ENCODE peak calls at places on chromosomes 6 and 20, in nine cellular contexts. W, P, M, N, R, A, T, D and J are unnamed samples.

GRCh38 chr6:11389977-11390376 is 147.6 kb upstream of the TMEM170B start:
- DNase-seq in R (no peak), W (no peak), M (no peak), P (no peak), N (no peak), D (no peak), A (no peak), T (no peak), J (no peak)

GRCh38 chr20:1860446-1860845 is 34.8 kb upstream of the SIRPA start:
- DNase-seq in A (no peak), R (peak), D (no peak), T (peak), M (no peak), P (peak), N (no peak), W (no peak), J (no peak)

GRCh38 chr6:84554706-84555105 is 209.7 kb downstream of the TBX18 start:
- DNase-seq in M (no peak), N (no peak), T (no peak), R (peak), W (no peak), A (no peak), D (no peak), P (no peak), J (no peak)

GRCh38 chr6:119259027-119259426 is 90.5 kb downstream of the MAN1A1 start:
- DNase-seq in T (no peak), N (no peak), A (no peak), R (no peak), M (no peak), D (no peak), P (no peak), W (no peak), J (no peak)

GRCh38 chr20:41697861-41698559 is 79.8 kb upstream of the CHD6 start:
- DNase-seq in A (no peak), N (no peak), D (no peak), W (no peak), P (peak), M (peak), R (peak), T (no peak), J (no peak)

GRCh38 chr6:124633655-124634054 is 328.6 kb upstream of the RNF217 start:
- DNase-seq in P (no peak), T (no peak), A (no peak), D (no peak), M (no peak), N (no peak), W (no peak), R (no peak), J (no peak)

GRCh38 chr6:69022991-69023390 is 387.9 kb downstream of the ADGRB3 start:
- DNase-seq in M (no peak), N (no peak), T (peak), A (no peak), D (no peak), R (no peak), P (no peak), W (no peak), J (no peak)

GRCh38 chr6:82205793-82206425 is 41.6 kb downstream of the IBTK start:
- DNase-seq in D (no peak), P (peak), R (peak), M (no peak), T (no peak), W (no peak), N (no peak), A (no peak), J (no peak)

GRCh38 chr6:36600564-36601146 is 6.5 kb downstream of the SRSF3 start:
- DNase-seq in R (no peak), P (no peak), A (no peak), D (no peak), T (no peak), N (no peak), W (no peak), M (no peak), J (no peak)

GRCh38 chr20:54608978-54609377 is 133.6 kb downstream of the DOK5 start:
- DNase-seq in W (no peak), D (no peak), P (no peak), N (no peak), A (no peak), M (no peak), T (no peak), R (no peak), J (no peak)

GRCh38 chr6:8904754-8905153 is 469.4 kb upstream of the SLC35B3 start:
- DNase-seq in R (no peak), N (no peak), D (no peak), P (no peak), A (no peak), T (no peak), M (peak), W (no peak), J (no peak)

GRCh38 chr6:129031051-129031599 is 148.2 kb downstream of the LAMA2 start:
- DNase-seq in R (peak), D (no peak), T (peak), M (no peak), W (no peak), A (no peak), N (no peak), P (peak), J (peak)

GRCh38 chr20:9301129-9302072 is 213.0 kb upstream of the LAMP5 start:
- DNase-seq in D (no peak), P (peak), N (no peak), W (no peak), T (no peak), A (no peak), R (peak), M (no peak), J (peak)

GRCh38 chr6:116398366-116399005 is 27.7 kb downstream of the DSE start:
- DNase-seq in T (no peak), R (peak), W (no peak), N (no peak), D (no peak), A (no peak), P (peak), M (no peak), J (no peak)

GRCh38 chr6:37438912-37439311 is 5.9 kb downstream of the CMTR1 start:
- DNase-seq in N (no peak), M (no peak), P (no peak), R (no peak), A (no peak), W (no peak), T (no peak), D (no peak), J (no peak)

GRCh38 chr6:31462026-31462963 is 35.6 kb upstream of the MICB start:
- DNase-seq in A (no peak), T (no peak), M (no peak), P (no peak), W (no peak), R (no peak), N (no peak), D (no peak), J (no peak)

GRCh38 chr20:61925555-61926252 is 140.0 kb downstream of the TAF4 start:
- DNase-seq in R (peak), P (peak), M (no peak), W (peak), D (no peak), T (peak), N (no peak), A (no peak), J (no peak)

GRCh38 chr6:73309784-73310502 is 44.1 kb downstream of the DPPA5 start:
- DNase-seq in R (peak), N (no peak), D (peak), M (peak), W (peak), T (no peak), P (peak), A (peak), J (no peak)
- TF ChIP-seq CTCF in R (peak), N (no peak), D (no peak), M (peak), W (peak), T (peak), P (peak), A (peak), J (peak)

GRCh38 chr6:107636486-107636885 is 146.6 kb downstream of the SOBP start:
- DNase-seq in W (no peak), T (no peak), N (no peak), M (no peak), P (no peak), A (no peak), D (no peak), R (no peak), J (no peak)
- TF ChIP-seq CTCF in W (no peak), T (no peak), N (no peak), M (peak), P (no peak), A (no peak), D (no peak), R (peak), J (no peak)

DNA sequence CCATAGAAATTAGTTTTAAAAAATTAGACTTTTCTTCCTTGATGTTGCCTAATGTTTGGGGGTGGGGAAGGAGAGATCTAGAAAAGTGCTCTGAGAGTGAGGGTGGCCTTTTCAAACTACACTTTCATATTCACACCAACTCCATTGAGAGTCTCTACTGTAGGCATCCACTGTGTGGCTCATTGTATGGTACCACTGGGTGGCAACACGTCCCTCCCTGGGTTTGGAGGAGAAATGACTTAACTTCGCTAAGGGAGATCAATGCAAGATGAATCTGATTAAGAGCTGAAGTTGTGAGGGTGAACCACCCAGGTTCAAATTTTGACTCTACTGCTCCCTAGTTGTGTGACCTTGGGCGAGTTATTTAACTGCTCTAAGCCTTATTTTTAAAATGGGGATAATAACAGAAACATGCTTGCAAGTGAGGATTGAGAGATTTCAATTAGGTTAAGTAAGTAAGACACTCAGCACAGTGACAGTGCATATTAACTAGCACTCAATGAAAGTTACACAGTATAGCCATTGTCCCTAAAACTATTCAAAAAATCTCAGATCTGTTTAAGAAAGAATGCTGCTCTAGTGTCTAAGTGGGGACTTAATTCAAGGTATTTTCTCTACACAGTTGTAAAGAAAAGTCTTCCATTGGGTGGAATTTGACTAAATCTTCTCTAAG is 193.5 kb upstream of the CNR1 start:
- DNase-seq in R (no peak), N (no peak), T (no peak), M (no peak), P (no peak), W (no peak), A (no peak), D (no peak), J (no peak)
- TF ChIP-seq CTCF in R (peak), N (no peak), T (no peak), M (no peak), P (no peak), W (no peak), A (no peak), D (no peak), J (no peak)

GRCh38 chr6:112618796-112619195 is 271.7 kb downstream of the RFPL4B start:
- DNase-seq in D (no peak), T (no peak), P (peak), W (no peak), M (peak), N (no peak), A (no peak), R (peak), J (no peak)
- TF ChIP-seq CTCF in D (no peak), T (peak), P (no peak), W (no peak), M (peak), N (no peak), A (peak), R (peak), J (peak)

GRCh38 chr20:25527949-25528348 is 57.4 kb downstream of the NINL start:
- DNase-seq in T (no peak), R (no peak), D (no peak), A (no peak), M (no peak), W (no peak), P (no peak), N (peak), J (no peak)

GRCh38 chr20:25526446-25526845 is 58.9 kb downstream of the NINL start:
- DNase-seq in A (no peak), W (no peak), M (no peak), T (no peak), R (no peak), P (no peak), D (no peak), N (peak), J (no peak)

GRCh38 chr20:25521382-25521781 is 63.9 kb downstream of the NINL start:
- DNase-seq in T (no peak), P (no peak), M (no peak), D (no peak), N (no peak), W (no peak), A (no peak), R (no peak), J (no peak)

GRCh38 chr20:25525857-25526256 is 59.5 kb downstream of the NINL start:
- DNase-seq in R (peak), P (peak), N (peak), A (no peak), T (peak), D (no peak), W (no peak), M (no peak), J (peak)

DNA sequence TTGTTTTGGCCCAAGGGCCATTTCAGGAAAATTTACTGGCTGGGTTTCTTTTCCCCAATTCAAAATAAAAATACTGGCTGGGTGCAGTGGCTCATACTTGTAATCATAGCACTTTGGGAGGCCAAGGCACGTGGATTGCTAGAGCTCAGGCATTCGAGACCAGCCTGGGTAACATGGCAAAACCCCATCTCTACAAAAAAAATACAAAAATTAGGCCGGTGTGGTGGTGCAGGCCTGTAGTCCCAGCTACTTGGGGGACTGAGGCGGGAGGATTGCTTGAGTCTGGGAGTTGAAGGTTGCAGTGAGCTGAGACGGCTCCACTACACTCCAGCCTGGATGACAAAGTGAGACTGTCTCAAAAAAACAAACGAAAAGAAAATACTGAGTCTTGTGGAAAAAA is 60.0 kb downstream of the NINL start:
- DNase-seq in N (peak), R (no peak), T (no peak), W (no peak), M (no peak), D (no peak), A (no peak), P (no peak), J (no peak)
- TF ChIP-seq CTCF in N (no peak), R (no peak), T (no peak), W (no peak), M (no peak), D (no peak), A (no peak), P (no peak), J (no peak)

GRCh38 chr6:152356016-152356415 is 281.1 kb downstream of the SYNE1 start:
- DNase-seq in A (no peak), R (no peak), W (no peak), D (no peak), N (no peak), P (no peak), T (no peak), M (no peak), J (no peak)

GRCh38 chr6:152360016-152360415 is 277.1 kb downstream of the SYNE1 start:
- DNase-seq in D (no peak), W (no peak), M (no peak), N (no peak), A (no peak), T (no peak), P (no peak), R (no peak), J (no peak)

GRCh38 chr6:152355166-152355565 is 282.0 kb downstream of the SYNE1 start:
- DNase-seq in T (no peak), A (no peak), R (no peak), P (no peak), N (no peak), M (no peak), D (no peak), W (no peak), J (no peak)

GRCh38 chr6:152353440-152353839 is 283.7 kb downstream of the SYNE1 start:
- DNase-seq in N (no peak), T (no peak), A (no peak), W (no peak), R (no peak), D (no peak), P (no peak), M (no peak), J (no peak)

DNA sequence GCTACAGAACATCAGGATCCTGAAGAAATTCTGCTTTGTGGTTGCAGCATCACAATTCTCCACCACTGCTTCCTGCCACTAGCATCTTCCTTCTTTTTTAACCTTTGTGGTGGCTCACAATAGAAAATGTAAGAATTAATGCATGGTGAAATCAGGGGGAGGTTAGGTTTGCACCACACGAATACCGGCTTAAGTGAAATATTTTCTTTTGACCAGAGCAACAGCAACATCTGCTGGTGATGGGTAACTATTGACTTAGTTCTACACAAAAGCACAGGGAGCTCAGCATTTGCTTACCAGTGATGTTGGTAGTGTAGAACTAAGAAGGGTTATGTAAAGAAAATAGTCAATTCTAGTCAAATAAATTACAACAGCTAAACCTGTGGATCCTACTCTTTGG is 280.5 kb downstream of the SYNE1 start:
- DNase-seq in R (peak), W (no peak), M (no peak), D (no peak), P (peak), N (no peak), A (no peak), T (peak), J (no peak)
- TF ChIP-seq CTCF in R (peak), W (peak), M (peak), D (no peak), P (peak), N (no peak), A (peak), T (peak), J (no peak)

GRCh38 chr20:63371346-63371865 is 10.3 kb upstream of the CHRNA4 start:
- DNase-seq in D (no peak), P (no peak), A (peak), W (no peak), R (no peak), T (no peak), M (no peak), N (no peak), J (no peak)
- TF ChIP-seq CTCF in D (no peak), P (no peak), A (no peak), W (no peak), R (no peak), T (no peak), M (no peak), N (no peak), J (no peak)

DNA sequence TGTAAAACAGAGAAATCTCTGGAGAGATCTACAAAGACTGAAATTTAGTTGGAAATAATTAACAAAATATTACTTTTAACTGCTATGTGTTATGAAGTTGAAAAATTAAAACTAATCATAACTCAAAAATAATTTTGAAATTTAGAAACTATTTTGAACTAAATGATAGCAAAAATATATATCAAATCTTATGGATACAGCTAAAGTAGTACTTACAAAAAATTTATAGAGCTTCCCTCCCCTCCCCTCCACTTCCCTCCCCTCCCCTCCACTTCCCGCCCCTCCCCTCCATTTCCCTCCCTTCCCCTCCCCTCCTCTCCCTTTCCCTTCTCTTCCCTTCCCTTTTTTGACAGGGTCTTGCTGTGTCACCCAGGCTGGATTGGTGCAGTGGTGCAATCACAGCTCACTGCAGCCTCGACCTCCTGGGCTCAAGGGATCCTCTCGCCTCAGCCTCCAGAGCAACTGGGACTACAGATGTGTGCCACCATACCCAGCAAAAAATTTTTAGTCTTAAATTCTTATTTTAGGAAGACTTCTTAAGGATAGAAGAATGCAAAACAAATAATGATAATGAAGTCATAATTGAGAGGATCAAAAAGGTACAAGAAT is 87.2 kb upstream of the RGS17 start:
- DNase-seq in A (no peak), W (no peak), T (no peak), M (no peak), D (no peak), P (no peak), R (no peak), N (no peak), J (no peak)
- TF ChIP-seq CTCF in A (no peak), W (no peak), T (no peak), M (no peak), D (no peak), P (no peak), R (no peak), N (no peak), J (no peak)

DNA sequence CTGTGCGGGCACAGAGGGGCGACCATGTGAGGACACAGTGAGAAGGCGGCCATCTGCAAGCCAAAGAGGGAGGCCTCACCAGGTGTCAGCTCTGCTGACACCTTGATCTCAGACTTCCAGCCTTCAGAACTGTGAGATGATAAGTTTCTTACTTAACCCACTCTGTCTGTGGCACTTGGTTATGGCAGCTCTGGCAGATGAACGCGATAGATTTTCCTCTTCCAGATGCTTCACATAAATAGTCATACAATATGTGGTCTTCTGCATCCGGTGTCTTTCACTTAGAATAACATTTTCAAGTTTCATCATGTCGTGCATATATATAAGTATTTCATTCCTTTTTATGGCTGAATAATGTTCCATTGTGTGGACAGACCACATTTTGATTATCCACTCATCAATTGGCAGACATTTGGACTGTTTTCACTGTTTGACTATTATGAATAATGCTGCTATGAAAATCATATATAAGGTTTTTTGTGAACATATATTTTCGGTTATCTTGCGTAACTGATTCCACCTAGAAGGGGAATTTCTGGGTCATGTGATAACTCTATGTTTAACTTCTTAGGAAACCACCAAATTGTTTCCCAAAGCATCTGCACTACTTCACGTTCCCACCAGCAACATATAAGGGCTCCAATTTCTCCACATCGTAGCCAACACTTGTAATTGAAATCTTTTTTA is 30.2 kb downstream of the PRR18 start:
- DNase-seq in M (no peak), W (no peak), A (no peak), P (no peak), R (no peak), T (no peak), D (no peak), N (peak), J (no peak)
- TF ChIP-seq CTCF in M (no peak), W (no peak), A (no peak), P (no peak), R (no peak), T (no peak), D (no peak), N (no peak), J (no peak)